ENCODE peak calls at places on chromosomes 1 and 21, in four cellular contexts. One of them, this sample, is unnamed.

GRCh38 chr1:215257280-215257679 is 174.7 kb downstream of the KCNK2 start:
- DNase-seq in HL-60: peak
- DNase-seq in activated CD8-positive, alpha-beta T cell treated with anti-CD3 and anti-CD28 coated beads for 36 hours: no peak
- DNase-seq in RCC 7860: no peak
- DNase-seq in this sample: no peak

GRCh38 chr21:38170283-38170682 is 86.5 kb upstream of the KCNJ15 start:
- DNase-seq in RCC 7860: peak
- DNase-seq in HL-60: no peak
- DNase-seq in activated CD8-positive, alpha-beta T cell treated with anti-CD3 and anti-CD28 coated beads for 36 hours: peak
- DNase-seq in this sample: peak

GRCh38 chr1:209743145-209743482 is 12.7 kb upstream of the TRAF3IP3 start:
- DNase-seq in RCC 7860: peak
- DNase-seq in HL-60: no peak
- DNase-seq in activated CD8-positive, alpha-beta T cell treated with anti-CD3 and anti-CD28 coated beads for 36 hours: no peak
- DNase-seq in this sample: no peak

GRCh38 chr1:229121845-229122436 is 149.0 kb upstream of the RAB4A start:
- DNase-seq in activated CD8-positive, alpha-beta T cell treated with anti-CD3 and anti-CD28 coated beads for 36 hours: no peak
- DNase-seq in RCC 7860: no peak
- DNase-seq in HL-60: no peak
- DNase-seq in this sample: no peak

GRCh38 chr1:207972350-207972749 is 61.4 kb upstream of the CD34 start:
- DNase-seq in RCC 7860: no peak
- DNase-seq in HL-60: no peak
- DNase-seq in activated CD8-positive, alpha-beta T cell treated with anti-CD3 and anti-CD28 coated beads for 36 hours: no peak
- DNase-seq in this sample: no peak

GRCh38 chr1:201374376-201374775 is 3.1 kb downstream of the TNNT2 start:
- DNase-seq in activated CD8-positive, alpha-beta T cell treated with anti-CD3 and anti-CD28 coated beads for 36 hours: no peak
- DNase-seq in RCC 7860: no peak
- DNase-seq in HL-60: no peak
- DNase-seq in this sample: no peak

GRCh38 chr1:39609618-39610331 is 29.7 kb downstream of the HEYL start:
- DNase-seq in RCC 7860: peak
- DNase-seq in HL-60: peak
- DNase-seq in activated CD8-positive, alpha-beta T cell treated with anti-CD3 and anti-CD28 coated beads for 36 hours: peak
- DNase-seq in this sample: peak

GRCh38 chr1:110055493-110056283 is 14.8 kb downstream of the ALX3 start:
- DNase-seq in activated CD8-positive, alpha-beta T cell treated with anti-CD3 and anti-CD28 coated beads for 36 hours: no peak
- DNase-seq in HL-60: no peak
- DNase-seq in RCC 7860: no peak
- DNase-seq in this sample: no peak

GRCh38 chr21:36504067-36505058 is 24.4 kb upstream of the CLDN14 start:
- DNase-seq in RCC 7860: peak
- DNase-seq in activated CD8-positive, alpha-beta T cell treated with anti-CD3 and anti-CD28 coated beads for 36 hours: peak
- DNase-seq in HL-60: peak
- DNase-seq in this sample: peak

GRCh38 chr1:117537291-117537920 is 68.4 kb upstream of the TENT5C start:
- DNase-seq in HL-60: no peak
- DNase-seq in RCC 7860: no peak
- DNase-seq in activated CD8-positive, alpha-beta T cell treated with anti-CD3 and anti-CD28 coated beads for 36 hours: no peak
- DNase-seq in this sample: peak

GRCh38 chr1:33654267-33654832 is 181.9 kb downstream of the ZSCAN20 start:
- DNase-seq in activated CD8-positive, alpha-beta T cell treated with anti-CD3 and anti-CD28 coated beads for 36 hours: no peak
- DNase-seq in HL-60: no peak
- DNase-seq in RCC 7860: no peak
- DNase-seq in this sample: peak

GRCh38 chr1:6785318-6785712 is at the start of gene CAMTA1:
- DNase-seq in HL-60: no peak
- DNase-seq in RCC 7860: no peak
- DNase-seq in activated CD8-positive, alpha-beta T cell treated with anti-CD3 and anti-CD28 coated beads for 36 hours: no peak
- DNase-seq in this sample: no peak

GRCh38 chr1:60572378-60572777 is 498.8 kb upstream of the C1orf87 start:
- DNase-seq in HL-60: no peak
- DNase-seq in activated CD8-positive, alpha-beta T cell treated with anti-CD3 and anti-CD28 coated beads for 36 hours: no peak
- DNase-seq in RCC 7860: no peak
- DNase-seq in this sample: no peak

GRCh38 chr1:99490031-99490430 is 155.9 kb upstream of the PALMD start:
- DNase-seq in RCC 7860: no peak
- DNase-seq in HL-60: no peak
- DNase-seq in activated CD8-positive, alpha-beta T cell treated with anti-CD3 and anti-CD28 coated beads for 36 hours: no peak
- DNase-seq in this sample: no peak

GRCh38 chr1:234125283-234125682 is 220.8 kb downstream of the SLC35F3 start:
- DNase-seq in RCC 7860: peak
- DNase-seq in HL-60: no peak
- DNase-seq in activated CD8-positive, alpha-beta T cell treated with anti-CD3 and anti-CD28 coated beads for 36 hours: peak
- DNase-seq in this sample: peak

GRCh38 chr1:11484321-11484655 is 5.3 kb downstream of the DISP3 start:
- DNase-seq in RCC 7860: no peak
- DNase-seq in HL-60: no peak
- DNase-seq in activated CD8-positive, alpha-beta T cell treated with anti-CD3 and anti-CD28 coated beads for 36 hours: no peak
- DNase-seq in this sample: no peak

GRCh38 chr1:68673771-68674170 is 176.9 kb upstream of the DEPDC1 start:
- DNase-seq in RCC 7860: no peak
- DNase-seq in HL-60: no peak
- DNase-seq in activated CD8-positive, alpha-beta T cell treated with anti-CD3 and anti-CD28 coated beads for 36 hours: no peak
- DNase-seq in this sample: no peak

GRCh38 chr1:222979561-222979960 is 163.5 kb downstream of the TLR5 start:
- DNase-seq in RCC 7860: no peak
- DNase-seq in HL-60: no peak
- DNase-seq in activated CD8-positive, alpha-beta T cell treated with anti-CD3 and anti-CD28 coated beads for 36 hours: no peak
- DNase-seq in this sample: no peak

GRCh38 chr1:5369223-5369622 is 623.0 kb downstream of the NPHP4 start:
- DNase-seq in RCC 7860: no peak
- DNase-seq in HL-60: no peak
- DNase-seq in activated CD8-positive, alpha-beta T cell treated with anti-CD3 and anti-CD28 coated beads for 36 hours: no peak
- DNase-seq in this sample: no peak

GRCh38 chr21:39040494-39041110 is 142.6 kb downstream of the PSMG1 start:
- DNase-seq in RCC 7860: no peak
- DNase-seq in HL-60: no peak
- DNase-seq in activated CD8-positive, alpha-beta T cell treated with anti-CD3 and anti-CD28 coated beads for 36 hours: no peak
- DNase-seq in this sample: no peak

GRCh38 chr1:48916121-48917069 is 139.7 kb upstream of the BEND5 start:
- DNase-seq in HL-60: no peak
- DNase-seq in RCC 7860: peak
- DNase-seq in activated CD8-positive, alpha-beta T cell treated with anti-CD3 and anti-CD28 coated beads for 36 hours: peak
- DNase-seq in this sample: peak

GRCh38 chr1:197319631-197320030 is 51.6 kb downstream of the CRB1 start:
- DNase-seq in HL-60: no peak
- DNase-seq in RCC 7860: no peak
- DNase-seq in activated CD8-positive, alpha-beta T cell treated with anti-CD3 and anti-CD28 coated beads for 36 hours: no peak
- DNase-seq in this sample: no peak

GRCh38 chr1:98278055-98278454 is 357.2 kb upstream of the DPYD start:
- DNase-seq in HL-60: no peak
- DNase-seq in activated CD8-positive, alpha-beta T cell treated with anti-CD3 and anti-CD28 coated beads for 36 hours: no peak
- DNase-seq in RCC 7860: peak
- DNase-seq in this sample: no peak

GRCh38 chr1:207088731-207089626 is at the start of gene C4BPB:
- DNase-seq in activated CD8-positive, alpha-beta T cell treated with anti-CD3 and anti-CD28 coated beads for 36 hours: peak
- DNase-seq in RCC 7860: peak
- DNase-seq in HL-60: no peak
- DNase-seq in this sample: no peak

GRCh38 chr1:150514260-150514659 is 1.3 kb upstream of the FALEC start:
- DNase-seq in RCC 7860: no peak
- DNase-seq in HL-60: no peak
- DNase-seq in activated CD8-positive, alpha-beta T cell treated with anti-CD3 and anti-CD28 coated beads for 36 hours: no peak
- DNase-seq in this sample: no peak

GRCh38 chr1:28313710-28314510 is 14.9 kb upstream of the MED18 start:
- DNase-seq in HL-60: no peak
- DNase-seq in activated CD8-positive, alpha-beta T cell treated with anti-CD3 and anti-CD28 coated beads for 36 hours: no peak
- DNase-seq in RCC 7860: peak
- DNase-seq in this sample: no peak

GRCh38 chr1:169146536-169147214 is 40.2 kb downstream of the ATP1B1 start:
- DNase-seq in activated CD8-positive, alpha-beta T cell treated with anti-CD3 and anti-CD28 coated beads for 36 hours: no peak
- DNase-seq in RCC 7860: peak
- DNase-seq in HL-60: no peak
- DNase-seq in this sample: no peak

GRCh38 chr1:27979859-27980201 is 20.1 kb downstream of the XKR8 start:
- DNase-seq in HL-60: no peak
- DNase-seq in RCC 7860: no peak
- DNase-seq in activated CD8-positive, alpha-beta T cell treated with anti-CD3 and anti-CD28 coated beads for 36 hours: no peak
- DNase-seq in this sample: no peak

GRCh38 chr1:15843826-15844572 is 3.5 kb upstream of the SPEN start:
- DNase-seq in activated CD8-positive, alpha-beta T cell treated with anti-CD3 and anti-CD28 coated beads for 36 hours: no peak
- DNase-seq in HL-60: no peak
- DNase-seq in RCC 7860: no peak
- DNase-seq in this sample: peak

GRCh38 chr1:152251391-152251790 is 27.4 kb upstream of the HRNR start:
- DNase-seq in RCC 7860: no peak
- DNase-seq in HL-60: no peak
- DNase-seq in activated CD8-positive, alpha-beta T cell treated with anti-CD3 and anti-CD28 coated beads for 36 hours: no peak
- DNase-seq in this sample: no peak

GRCh38 chr1:167997037-167997575 is 60.2 kb upstream of the MPC2 start:
- DNase-seq in RCC 7860: no peak
- DNase-seq in HL-60: no peak
- DNase-seq in activated CD8-positive, alpha-beta T cell treated with anti-CD3 and anti-CD28 coated beads for 36 hours: no peak
- DNase-seq in this sample: no peak

GRCh38 chr21:26833460-26833939 is 11.7 kb downstream of the ADAMTS1 start:
- DNase-seq in HL-60: no peak
- DNase-seq in activated CD8-positive, alpha-beta T cell treated with anti-CD3 and anti-CD28 coated beads for 36 hours: no peak
- DNase-seq in RCC 7860: no peak
- DNase-seq in this sample: no peak